ENCODE peak calls at places on chromosome X, in five cellular contexts. One of them, this sample, is unnamed.

GRCh38 chrX:129932792-129933321 is 26.9 kb downstream of the UTP14A start:
- DNase-seq in K562: peak; percentile 64
- DNase-seq in H1: no peak
- DNase-seq in A549: peak; percentile 44
- DNase-seq in WTC11: peak; percentile 35
- DNase-seq in this sample: no peak

GRCh38 chrX:143663755-143664154 is 27.9 kb upstream of the SLITRK4 start:
- DNase-seq in A549: no peak
- DNase-seq in WTC11: no peak
- DNase-seq in K562: no peak
- DNase-seq in H1: no peak
- DNase-seq in this sample: no peak

GRCh38 chrX:53716328-53717088 is 30.0 kb upstream of the HUWE1 start:
- DNase-seq in WTC11: no peak
- DNase-seq in H1: no peak
- DNase-seq in K562: no peak
- DNase-seq in A549: no peak
- DNase-seq in this sample: peak; percentile 1

GRCh38 chrX:153767674-153768055 is 3.6 kb downstream of the PLXNB3 start:
- DNase-seq in WTC11: no peak
- DNase-seq in A549: no peak
- DNase-seq in H1: no peak
- DNase-seq in K562: no peak
- DNase-seq in this sample: no peak

GRCh38 chrX:49171752-49172279 is at the start of gene PLP2:
- DNase-seq in K562: peak; percentile 51
- DNase-seq in H1: no peak
- DNase-seq in WTC11: no peak
- DNase-seq in A549: peak; percentile 66
- DNase-seq in this sample: peak; percentile 31

GRCh38 chrX:21373637-21374162 is 518 bp upstream of the CNKSR2 start:
- DNase-seq in A549: peak; percentile 23
- DNase-seq in WTC11: no peak
- DNase-seq in K562: no peak
- DNase-seq in H1: no peak
- DNase-seq in this sample: no peak

GRCh38 chrX:11566158-11566557 is 99.6 kb downstream of the ARHGAP6 start:
- DNase-seq in WTC11: no peak
- DNase-seq in H1: no peak
- DNase-seq in K562: no peak
- DNase-seq in A549: no peak
- DNase-seq in this sample: no peak

GRCh38 chrX:5415738-5416137 is 812.9 kb downstream of the NLGN4X start:
- DNase-seq in H1: no peak
- DNase-seq in WTC11: no peak
- DNase-seq in K562: no peak
- DNase-seq in A549: no peak
- DNase-seq in this sample: no peak

GRCh38 chrX:70998402-70999027 is 67.6 kb upstream of the SLC7A3 start:
- DNase-seq in H1: no peak
- DNase-seq in K562: no peak
- DNase-seq in A549: peak; percentile 54
- DNase-seq in WTC11: peak; percentile 36
- DNase-seq in this sample: peak; percentile 9

GRCh38 chrX:11261260-11261659 is 32.0 kb upstream of the AMELX start:
- DNase-seq in H1: no peak
- DNase-seq in WTC11: no peak
- DNase-seq in A549: no peak
- DNase-seq in K562: no peak
- DNase-seq in this sample: no peak

GRCh38 chrX:38220936-38221386 is 290 bp upstream of the SRPX start:
- DNase-seq in WTC11: no peak
- DNase-seq in K562: no peak
- DNase-seq in A549: no peak
- DNase-seq in H1: no peak
- DNase-seq in this sample: peak; percentile 35

GRCh38 chrX:103215037-103215767 is at the start of gene BEX4:
- DNase-seq in H1: peak; percentile 46
- DNase-seq in K562: peak; percentile 84
- DNase-seq in WTC11: peak; percentile 89
- DNase-seq in A549: peak; percentile 44
- DNase-seq in this sample: peak; percentile 64

GRCh38 chrX:86148024-86148511 is at the start of gene DACH2:
- DNase-seq in H1: peak; percentile 41
- DNase-seq in A549: peak; percentile 71
- DNase-seq in WTC11: peak; percentile 87
- DNase-seq in K562: peak; percentile 33
- DNase-seq in this sample: peak; percentile 47

GRCh38 chrX:118523920-118524319 is 28.3 kb downstream of the DOCK11 start:
- DNase-seq in WTC11: no peak
- DNase-seq in A549: no peak
- DNase-seq in H1: no peak
- DNase-seq in K562: no peak
- DNase-seq in this sample: no peak

GRCh38 chrX:78429172-78429571 is 101.8 kb upstream of the CYSLTR1 start:
- DNase-seq in A549: no peak
- DNase-seq in WTC11: no peak
- DNase-seq in H1: no peak
- DNase-seq in K562: no peak
- DNase-seq in this sample: no peak

GRCh38 chrX:137034508-137034872 is 695 bp upstream of the GPR101 start:
- DNase-seq in A549: no peak
- DNase-seq in K562: no peak
- DNase-seq in WTC11: no peak
- DNase-seq in H1: no peak
- DNase-seq in this sample: no peak

GRCh38 chrX:101460669-101461068 is 24.6 kb upstream of the ARMCX4 start:
- DNase-seq in H1: no peak
- DNase-seq in A549: peak; percentile 6
- DNase-seq in K562: no peak
- DNase-seq in WTC11: no peak
- DNase-seq in this sample: no peak

GRCh38 chrX:103554687-103555417 is 30.5 kb upstream of the TCEAL4 start:
- DNase-seq in A549: no peak
- DNase-seq in K562: peak; percentile 13
- DNase-seq in H1: no peak
- DNase-seq in WTC11: peak; percentile 78
- DNase-seq in this sample: peak; percentile 67

GRCh38 chrX:103792916-103793540 is 16.4 kb downstream of the PLP1 start:
- DNase-seq in WTC11: no peak
- DNase-seq in A549: no peak
- DNase-seq in H1: no peak
- DNase-seq in K562: no peak
- DNase-seq in this sample: no peak

GRCh38 chrX:100194073-100194775 is 215.8 kb downstream of the PCDH19 start:
- DNase-seq in WTC11: no peak
- DNase-seq in H1: no peak
- DNase-seq in K562: no peak
- DNase-seq in A549: no peak
- DNase-seq in this sample: no peak

GRCh38 chrX:41522071-41522470 is 74.9 kb downstream of the NYX start:
- DNase-seq in A549: no peak
- DNase-seq in K562: no peak
- DNase-seq in H1: no peak
- DNase-seq in WTC11: no peak
- DNase-seq in this sample: no peak

GRCh38 chrX:120560405-120560841 is 339 bp downstream of the CUL4B start:
- DNase-seq in A549: no peak
- DNase-seq in K562: no peak
- DNase-seq in H1: no peak
- DNase-seq in WTC11: peak; percentile 11
- DNase-seq in this sample: peak; percentile 64

DNA sequence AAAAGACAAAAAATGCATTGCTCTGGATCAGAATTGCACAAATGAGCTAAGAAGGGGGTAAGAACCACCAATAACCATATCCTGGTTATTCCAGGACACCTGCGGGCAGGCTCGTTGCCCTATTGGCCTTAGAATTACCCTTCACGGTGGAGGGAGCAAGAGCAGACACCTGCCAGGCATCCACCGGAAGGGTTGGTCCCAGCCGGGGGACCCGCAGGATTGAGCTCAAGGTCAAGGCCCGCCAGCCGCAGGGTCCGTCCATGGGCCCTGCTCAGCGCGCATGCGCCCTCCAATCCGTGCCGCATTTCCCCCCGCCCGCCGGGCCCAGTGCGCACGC is 575 bp downstream of the SLC25A6 start:
- DNase-seq in K562: peak; percentile 80
- DNase-seq in H1: peak; percentile 73
- DNase-seq in WTC11: peak; percentile 84
- DNase-seq in A549: no peak
- DNase-seq in this sample: peak; percentile 89
- TF ChIP-seq JUN in K562: no peak
- TF ChIP-seq JUN in H1: no peak
- TF ChIP-seq JUN in WTC11: no peak
- TF ChIP-seq JUN in A549: no peak
- TF ChIP-seq JUN in this sample: no peak

GRCh38 chrX:17535229-17535628 is 160.2 kb downstream of the NHS start:
- DNase-seq in WTC11: peak; percentile 63
- DNase-seq in A549: peak; percentile 46
- DNase-seq in H1: no peak
- DNase-seq in K562: peak; percentile 40
- DNase-seq in this sample: peak; percentile 49
- TF ChIP-seq JUN in WTC11: no peak
- TF ChIP-seq JUN in A549: no peak
- TF ChIP-seq JUN in H1: no peak
- TF ChIP-seq JUN in K562: no peak
- TF ChIP-seq JUN in this sample: no peak

GRCh38 chrX:67614414-67614813 is 70.6 kb downstream of the AR start:
- DNase-seq in WTC11: no peak
- DNase-seq in H1: no peak
- DNase-seq in K562: no peak
- DNase-seq in A549: peak; percentile 82
- DNase-seq in this sample: no peak
- TF ChIP-seq JUN in WTC11: no peak
- TF ChIP-seq JUN in H1: no peak
- TF ChIP-seq JUN in K562: no peak
- TF ChIP-seq JUN in A549: no peak
- TF ChIP-seq JUN in this sample: peak; percentile 72

GRCh38 chrX:139902559-139902958 is 30.3 kb downstream of the ATP11C start:
- DNase-seq in A549: no peak
- DNase-seq in H1: no peak
- DNase-seq in K562: no peak
- DNase-seq in WTC11: no peak
- DNase-seq in this sample: no peak

GRCh38 chrX:139903229-139903628 is 29.6 kb downstream of the ATP11C start:
- DNase-seq in A549: no peak
- DNase-seq in WTC11: no peak
- DNase-seq in K562: no peak
- DNase-seq in H1: no peak
- DNase-seq in this sample: no peak

GRCh38 chrX:139905743-139906142 is 27.1 kb downstream of the ATP11C start:
- DNase-seq in K562: no peak
- DNase-seq in A549: no peak
- DNase-seq in H1: no peak
- DNase-seq in WTC11: no peak
- DNase-seq in this sample: no peak

GRCh38 chrX:139907078-139907477 is 25.8 kb downstream of the ATP11C start:
- DNase-seq in H1: no peak
- DNase-seq in WTC11: no peak
- DNase-seq in A549: no peak
- DNase-seq in K562: no peak
- DNase-seq in this sample: no peak

GRCh38 chrX:139905041-139905440 is 27.8 kb downstream of the ATP11C start:
- DNase-seq in A549: no peak
- DNase-seq in K562: no peak
- DNase-seq in H1: no peak
- DNase-seq in WTC11: no peak
- DNase-seq in this sample: peak; percentile 78
- TF ChIP-seq JUN in A549: no peak
- TF ChIP-seq JUN in K562: no peak
- TF ChIP-seq JUN in H1: no peak
- TF ChIP-seq JUN in WTC11: no peak
- TF ChIP-seq JUN in this sample: no peak

DNA sequence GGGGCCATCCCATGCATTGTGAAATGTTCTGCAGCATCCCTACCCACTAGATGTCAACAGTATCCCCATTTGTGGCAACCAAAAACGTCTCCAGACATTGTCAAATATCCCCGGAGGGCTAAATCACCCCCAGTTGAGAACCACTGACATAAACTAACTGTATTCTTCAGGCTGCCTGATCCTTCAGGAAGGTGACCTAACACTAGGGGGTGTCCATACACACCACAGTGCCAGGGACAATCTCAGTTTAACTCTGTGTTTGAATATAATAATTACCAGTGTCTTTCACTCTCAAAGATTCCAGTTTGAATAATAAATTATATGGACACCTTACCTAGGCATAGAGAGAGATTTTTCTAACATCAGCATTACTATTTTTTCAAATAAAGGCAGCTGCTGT is 6.4 kb downstream of the ACE2 start:
- DNase-seq in A549: peak; percentile 2
- DNase-seq in K562: no peak
- DNase-seq in H1: no peak
- DNase-seq in WTC11: no peak
- DNase-seq in this sample: no peak
- TF ChIP-seq JUN in A549: no peak
- TF ChIP-seq JUN in K562: no peak
- TF ChIP-seq JUN in H1: no peak
- TF ChIP-seq JUN in WTC11: no peak
- TF ChIP-seq JUN in this sample: no peak

This sample was measured in endothelial cell of umbilical vein.